ENCODE peak calls at places on chromosomes 1 and 21, in ten cellular contexts. One of them, this sample, is unnamed.

GRCh38 chr1:58968360-58968952 is 184.6 kb upstream of the JUN start:
- DNase-seq in kidney tubule cell: peak
- DNase-seq in cardiac muscle cell: peak
- DNase-seq in HTR-8/SVneo: no peak
- DNase-seq in naive thymus-derived CD8-positive, alpha-beta T cell: no peak
- DNase-seq in HEK293T: no peak
- DNase-seq in uterus: peak
- DNase-seq in skeletal muscle cell: peak
- DNase-seq in AG04449: no peak
- DNase-seq in DMS153: no peak
- DNase-seq in this sample: no peak

GRCh38 chr1:226953175-226953800 is 13.2 kb downstream of the COQ8A start:
- DNase-seq in kidney tubule cell: no peak
- DNase-seq in cardiac muscle cell: no peak
- DNase-seq in HTR-8/SVneo: no peak
- DNase-seq in naive thymus-derived CD8-positive, alpha-beta T cell: no peak
- DNase-seq in HEK293T: no peak
- DNase-seq in uterus: peak
- DNase-seq in skeletal muscle cell: no peak
- DNase-seq in AG04449: no peak
- DNase-seq in DMS153: no peak
- DNase-seq in this sample: no peak

GRCh38 chr1:51439895-51440294 is 79.2 kb downstream of the EPS15 start:
- DNase-seq in kidney tubule cell: no peak
- DNase-seq in cardiac muscle cell: no peak
- DNase-seq in HTR-8/SVneo: no peak
- DNase-seq in naive thymus-derived CD8-positive, alpha-beta T cell: no peak
- DNase-seq in HEK293T: no peak
- DNase-seq in uterus: no peak
- DNase-seq in skeletal muscle cell: no peak
- DNase-seq in AG04449: no peak
- DNase-seq in DMS153: no peak
- DNase-seq in this sample: no peak

GRCh38 chr1:165109013-165109412 is 247.5 kb downstream of the LMX1A start:
- DNase-seq in kidney tubule cell: no peak
- DNase-seq in cardiac muscle cell: no peak
- DNase-seq in HTR-8/SVneo: no peak
- DNase-seq in naive thymus-derived CD8-positive, alpha-beta T cell: no peak
- DNase-seq in HEK293T: no peak
- DNase-seq in uterus: no peak
- DNase-seq in skeletal muscle cell: no peak
- DNase-seq in AG04449: no peak
- DNase-seq in DMS153: peak
- DNase-seq in this sample: no peak

GRCh38 chr1:233097546-233098254 is 147.3 kb downstream of the NTPCR start:
- DNase-seq in kidney tubule cell: peak
- DNase-seq in cardiac muscle cell: no peak
- DNase-seq in HTR-8/SVneo: no peak
- DNase-seq in naive thymus-derived CD8-positive, alpha-beta T cell: no peak
- DNase-seq in HEK293T: no peak
- DNase-seq in uterus: no peak
- DNase-seq in skeletal muscle cell: no peak
- DNase-seq in AG04449: no peak
- DNase-seq in DMS153: no peak
- DNase-seq in this sample: no peak

GRCh38 chr21:46028547-46029200 is 47.1 kb downstream of the COL6A1 start:
- DNase-seq in kidney tubule cell: no peak
- DNase-seq in cardiac muscle cell: no peak
- DNase-seq in HTR-8/SVneo: no peak
- DNase-seq in naive thymus-derived CD8-positive, alpha-beta T cell: no peak
- DNase-seq in HEK293T: no peak
- DNase-seq in uterus: peak
- DNase-seq in skeletal muscle cell: no peak
- DNase-seq in AG04449: no peak
- DNase-seq in DMS153: no peak
- DNase-seq in this sample: no peak

GRCh38 chr1:20974069-20974468 is 187.0 kb upstream of the HP1BP3 start:
- DNase-seq in kidney tubule cell: peak
- DNase-seq in cardiac muscle cell: no peak
- DNase-seq in HTR-8/SVneo: no peak
- DNase-seq in naive thymus-derived CD8-positive, alpha-beta T cell: no peak
- DNase-seq in HEK293T: no peak
- DNase-seq in uterus: no peak
- DNase-seq in skeletal muscle cell: no peak
- DNase-seq in AG04449: no peak
- DNase-seq in DMS153: no peak
- DNase-seq in this sample: no peak

GRCh38 chr21:22235866-22236590 is 1237.8 kb downstream of the NCAM2 start:
- DNase-seq in kidney tubule cell: no peak
- DNase-seq in cardiac muscle cell: no peak
- DNase-seq in HTR-8/SVneo: no peak
- DNase-seq in naive thymus-derived CD8-positive, alpha-beta T cell: no peak
- DNase-seq in HEK293T: no peak
- DNase-seq in uterus: no peak
- DNase-seq in skeletal muscle cell: no peak
- DNase-seq in AG04449: no peak
- DNase-seq in DMS153: no peak
- DNase-seq in this sample: no peak

GRCh38 chr1:207988326-207989005 is 77.5 kb upstream of the CD34 start:
- DNase-seq in kidney tubule cell: no peak
- DNase-seq in cardiac muscle cell: no peak
- DNase-seq in HTR-8/SVneo: no peak
- DNase-seq in naive thymus-derived CD8-positive, alpha-beta T cell: no peak
- DNase-seq in HEK293T: no peak
- DNase-seq in uterus: no peak
- DNase-seq in skeletal muscle cell: no peak
- DNase-seq in AG04449: no peak
- DNase-seq in DMS153: no peak
- DNase-seq in this sample: no peak

GRCh38 chr21:29155118-29155932 is 24.9 kb downstream of the MAP3K7CL start:
- DNase-seq in kidney tubule cell: peak
- DNase-seq in cardiac muscle cell: peak
- DNase-seq in HTR-8/SVneo: no peak
- DNase-seq in naive thymus-derived CD8-positive, alpha-beta T cell: no peak
- DNase-seq in HEK293T: peak
- DNase-seq in uterus: peak
- DNase-seq in skeletal muscle cell: no peak
- DNase-seq in AG04449: peak
- DNase-seq in DMS153: no peak
- DNase-seq in this sample: no peak

GRCh38 chr1:3671371-3672180 is 19.3 kb downstream of the TP73 start:
- DNase-seq in kidney tubule cell: peak
- DNase-seq in cardiac muscle cell: no peak
- DNase-seq in HTR-8/SVneo: no peak
- DNase-seq in naive thymus-derived CD8-positive, alpha-beta T cell: no peak
- DNase-seq in HEK293T: no peak
- DNase-seq in uterus: no peak
- DNase-seq in skeletal muscle cell: no peak
- DNase-seq in AG04449: no peak
- DNase-seq in DMS153: no peak
- DNase-seq in this sample: no peak

GRCh38 chr1:203207751-203208150 is 21.2 kb upstream of the CHI3L1 start:
- DNase-seq in kidney tubule cell: no peak
- DNase-seq in cardiac muscle cell: no peak
- DNase-seq in HTR-8/SVneo: no peak
- DNase-seq in naive thymus-derived CD8-positive, alpha-beta T cell: no peak
- DNase-seq in HEK293T: no peak
- DNase-seq in uterus: no peak
- DNase-seq in skeletal muscle cell: no peak
- DNase-seq in AG04449: no peak
- DNase-seq in DMS153: no peak
- DNase-seq in this sample: no peak

GRCh38 chr1:67393240-67393639 is 37.0 kb downstream of the SERBP1 start:
- DNase-seq in kidney tubule cell: no peak
- DNase-seq in cardiac muscle cell: no peak
- DNase-seq in HTR-8/SVneo: no peak
- DNase-seq in naive thymus-derived CD8-positive, alpha-beta T cell: no peak
- DNase-seq in HEK293T: no peak
- DNase-seq in uterus: no peak
- DNase-seq in skeletal muscle cell: no peak
- DNase-seq in AG04449: no peak
- DNase-seq in DMS153: no peak
- DNase-seq in this sample: no peak